ENCODE peak calls at places on chromosomes 5 and 9, in six cellular contexts. T is MM.1S, D is heart right ventricle, M is mammary epithelial cell, B is body of pancreas, I is epithelial cell of proximal tubule. J is an unnamed sample.

GRCh38 chr9:34636791-34637355 is 714 bp downstream of the SIGMAR1 start:
- DNase-seq in T (peak; percentile 8), D (no peak), M (no peak), B (peak; percentile 52), I (no peak), J (no peak)

GRCh38 chr5:168014423-168014822 is 277.0 kb upstream of the WWC1 start:
- DNase-seq in T (no peak), D (no peak), M (no peak), B (no peak), I (no peak), J (no peak)

GRCh38 chr5:56310711-56311204 is 77.6 kb upstream of the ANKRD55 start:
- DNase-seq in T (no peak), D (no peak), M (no peak), B (no peak), I (no peak), J (no peak)

GRCh38 chr5:112210430-112211005 is 208.6 kb downstream of the EPB41L4A start:
- DNase-seq in T (peak; percentile 52), D (no peak), M (no peak), B (peak; percentile 41), I (no peak), J (peak; percentile 63)

GRCh38 chr5:28281381-28281780 is 1243.0 kb upstream of the CDH9 start:
- DNase-seq in T (no peak), D (no peak), M (peak; percentile 21), B (no peak), I (no peak), J (peak; percentile 8)

GRCh38 chr5:148915224-148915803 is 88.9 kb downstream of the ADRB2 start:
- DNase-seq in T (no peak), D (no peak), M (no peak), B (no peak), I (no peak), J (peak; percentile 41)

GRCh38 chr5:118450924-118451332 is 537.4 kb downstream of the DTWD2 start:
- DNase-seq in T (no peak), D (no peak), M (no peak), B (no peak), I (no peak), J (no peak)

GRCh38 chr5:14806452-14806851 is 65.1 kb downstream of the ANKH start:
- DNase-seq in T (no peak), D (peak; percentile 63), M (no peak), B (no peak), I (no peak), J (no peak)

GRCh38 chr9:129333961-129334743 is 156.1 kb upstream of the IER5L start:
- DNase-seq in T (no peak), D (peak; percentile 89), M (peak; percentile 97), B (peak; percentile 98), I (peak; percentile 94), J (peak; percentile 98)

GRCh38 chr5:107519900-107520354 is 150.8 kb downstream of the EFNA5 start:
- DNase-seq in T (no peak), D (no peak), M (peak; percentile 29), B (no peak), I (no peak), J (no peak)

GRCh38 chr9:33202552-33203300 is 35.6 kb upstream of the B4GALT1 start:
- DNase-seq in T (peak; percentile 86), D (peak; percentile 60), M (no peak), B (peak; percentile 31), I (no peak), J (no peak)

GRCh38 chr9:93112864-93113389 is 16.9 kb downstream of the CARD19 start:
- DNase-seq in T (no peak), D (no peak), M (no peak), B (peak; percentile 8), I (no peak), J (no peak)

GRCh38 chr5:95620870-95621838 is 1.3 kb downstream of the GPR150 start:
- DNase-seq in T (no peak), D (peak; percentile 44), M (no peak), B (peak; percentile 68), I (no peak), J (no peak)

GRCh38 chr5:94064025-94064424 is 322.6 kb upstream of the POU5F2 start:
- DNase-seq in T (no peak), D (no peak), M (no peak), B (no peak), I (no peak), J (no peak)

GRCh38 chr5:167816354-167816753 is 475.1 kb upstream of the WWC1 start:
- DNase-seq in T (no peak), D (no peak), M (no peak), B (no peak), I (no peak), J (peak; percentile 87)

GRCh38 chr9:121122450-121123032 is 47.8 kb downstream of the CNTRL start:
- DNase-seq in T (no peak), D (no peak), M (peak; percentile 14), B (no peak), I (no peak), J (peak; percentile 16)

GRCh38 chr9:127896395-127897193 is 2.8 kb downstream of the ST6GALNAC6 start:
- DNase-seq in T (no peak), D (no peak), M (no peak), B (no peak), I (no peak), J (no peak)

GRCh38 chr5:137516251-137516797 is 17.2 kb upstream of the SPOCK1 start:
- DNase-seq in T (no peak), D (no peak), M (no peak), B (no peak), I (no peak), J (no peak)

GRCh38 chr5:66958126-66958983 is 238.2 kb downstream of the CD180 start:
- DNase-seq in T (no peak), D (no peak), M (peak; percentile 55), B (no peak), I (no peak), J (peak; percentile 68)

GRCh38 chr5:172806897-172807672 is 27.0 kb upstream of the ERGIC1 start:
- DNase-seq in T (peak; percentile 82), D (peak; percentile 88), M (peak; percentile 40), B (peak; percentile 94), I (no peak), J (peak; percentile 95)

GRCh38 chr5:143801251-143801650 is 10.7 kb upstream of the HMHB1 start:
- DNase-seq in T (no peak), D (no peak), M (no peak), B (no peak), I (no peak), J (no peak)

GRCh38 chr9:126939821-126940221 is 25.2 kb downstream of the RALGPS1 start:
- DNase-seq in T (no peak), D (no peak), M (no peak), B (peak; percentile 70), I (no peak), J (no peak)

GRCh38 chr9:27426717-27427645 is 97.1 kb upstream of the IFNK start:
- DNase-seq in T (no peak), D (no peak), M (peak; percentile 88), B (no peak), I (peak; percentile 62), J (peak; percentile 75)

GRCh38 chr5:87437724-87438123 is 25.0 kb upstream of the CCNH start:
- DNase-seq in T (no peak), D (no peak), M (no peak), B (no peak), I (no peak), J (no peak)

GRCh38 chr5:150601774-150602345 is 38.6 kb upstream of the SYNPO start:
- DNase-seq in T (no peak), D (no peak), M (no peak), B (no peak), I (no peak), J (no peak)

GRCh38 chr9:95509851-95510529 is 6.8 kb downstream of the PTCH1 start:
- DNase-seq in T (peak; percentile 15), D (peak; percentile 29), M (no peak), B (no peak), I (no peak), J (peak; percentile 24)

GRCh38 chr5:147037517-147038205 is 159.1 kb upstream of the PPP2R2B start:
- DNase-seq in T (no peak), D (no peak), M (peak; percentile 83), B (no peak), I (peak; percentile 56), J (peak; percentile 95)

GRCh38 chr5:175247146-175247545 is 196.8 kb downstream of the DRD1 start:
- DNase-seq in T (no peak), D (no peak), M (no peak), B (no peak), I (no peak), J (no peak)

GRCh38 chr9:132078369-132079356 is 1.0 kb downstream of the MED27 start:
- DNase-seq in T (no peak), D (no peak), M (peak; percentile 68), B (no peak), I (no peak), J (peak; percentile 52)

GRCh38 chr5:178589180-178590140 is 733 bp downstream of the COL23A1 start:
- DNase-seq in T (no peak), D (peak; percentile 43), M (peak; percentile 7), B (no peak), I (no peak), J (no peak)

GRCh38 chr5:115795700-115796099 is 20.8 kb downstream of the CDO1 start:
- DNase-seq in T (no peak), D (no peak), M (no peak), B (no peak), I (no peak), J (no peak)

GRCh38 chr5:157718529-157718928 is 12.7 kb upstream of the THG1L start:
- DNase-seq in T (peak; percentile 39), D (no peak), M (peak; percentile 52), B (no peak), I (no peak), J (peak; percentile 69)

GRCh38 chr5:73633060-73633459 is 7.1 kb downstream of the ARHGEF28 start:
- DNase-seq in T (no peak), D (no peak), M (no peak), B (no peak), I (no peak), J (no peak)
- TF ChIP-seq CTCF in T (no peak), D (no peak), M (no peak), B (no peak), I (peak; percentile 13), J (no peak)

GRCh38 chr5:127525181-127525580 is 7.7 kb downstream of the PRRC1 start:
- DNase-seq in T (no peak), D (no peak), M (no peak), B (no peak), I (no peak), J (no peak)

GRCh38 chr5:127529904-127530682 is 12.7 kb downstream of the PRRC1 start:
- DNase-seq in T (no peak), D (no peak), M (no peak), B (no peak), I (no peak), J (no peak)
- TF ChIP-seq CTCF in T (no peak), D (no peak), M (no peak), B (no peak), I (no peak), J (no peak)

GRCh38 chr5:77981820-77982219 is 205.7 kb upstream of the TBCA start:
- DNase-seq in T (no peak), D (no peak), M (no peak), B (no peak), I (no peak), J (no peak)
- TF ChIP-seq CTCF in T (no peak), D (no peak), M (no peak), B (no peak), I (peak; percentile 21), J (no peak)

GRCh38 chr5:135944564-135944963 is 10.2 kb downstream of the LECT2 start:
- DNase-seq in T (no peak), D (no peak), M (no peak), B (no peak), I (no peak), J (no peak)

GRCh38 chr5:135950611-135951010 is 4.2 kb downstream of the LECT2 start:
- DNase-seq in T (no peak), D (no peak), M (no peak), B (no peak), I (no peak), J (no peak)

GRCh38 chr5:135944967-135945560 is 9.7 kb downstream of the LECT2 start:
- DNase-seq in T (peak; percentile 79), D (no peak), M (peak; percentile 63), B (peak; percentile 56), I (peak; percentile 46), J (peak; percentile 94)
- TF ChIP-seq CTCF in T (peak; percentile 79), D (peak; percentile 81), M (peak; percentile 51), B (peak; percentile 84), I (peak; percentile 83), J (peak; percentile 80)

J was measured in MCF 10A.